ENCODE peak calls at places on chromosomes 16 and 17, in five cellular contexts. M, O, P, R and Y are unnamed samples.

GRCh38 chr17:79371984-79372383 is 238.9 kb downstream of the RBFOX3 start:
- DNase-seq in M (no peak), O (no peak), P (no peak), R (no peak), Y (no peak)

GRCh38 chr17:71978435-71978834 is 142.4 kb upstream of the SOX9 start:
- DNase-seq in M (no peak), O (no peak), P (no peak), R (no peak), Y (no peak)

GRCh38 chr17:71115669-71115972 is 946.3 kb downstream of the KCNJ2 start:
- DNase-seq in M (no peak), O (no peak), P (no peak), R (no peak), Y (no peak)

GRCh38 chr17:27543958-27544349 is 87.0 kb upstream of the LGALS9 start:
- DNase-seq in M (peak), O (no peak), P (no peak), R (no peak), Y (no peak)

GRCh38 chr17:39826334-39826733 is 37.8 kb downstream of the IKZF3 start:
- DNase-seq in M (no peak), O (no peak), P (no peak), R (no peak), Y (no peak)

GRCh38 chr16:720507-720989 is 398 bp upstream of the ANTKMT start:
- DNase-seq in M (no peak), O (peak), P (no peak), R (no peak), Y (peak)

GRCh38 chr16:74455619-74456289 is 34.5 kb upstream of the CLEC18B start:
- DNase-seq in M (no peak), O (no peak), P (no peak), R (peak), Y (no peak)

GRCh38 chr17:29140631-29141483 is 39.3 kb downstream of the MYO18A start:
- DNase-seq in M (peak), O (no peak), P (no peak), R (no peak), Y (no peak)

GRCh38 chr16:89924298-89924924 is 1.3 kb downstream of the TUBB3 start:
- DNase-seq in M (no peak), O (no peak), P (no peak), R (peak), Y (no peak)

GRCh38 chr17:55432358-55433028 is 10.9 kb upstream of the MMD start:
- DNase-seq in M (no peak), O (no peak), P (no peak), R (no peak), Y (no peak)

GRCh38 chr17:7886227-7887037 is 2.2 kb upstream of the CHD3 start:
- DNase-seq in M (no peak), O (peak), P (no peak), R (no peak), Y (peak)

GRCh38 chr16:69412287-69412686 is 12.1 kb upstream of the CYB5B start:
- DNase-seq in M (no peak), O (no peak), P (no peak), R (no peak), Y (no peak)

GRCh38 chr17:62572488-62573469 is 54.7 kb upstream of the MRC2 start:
- DNase-seq in M (no peak), O (no peak), P (no peak), R (no peak), Y (no peak)

GRCh38 chr17:10156579-10157488 is 41.6 kb downstream of the GAS7 start:
- DNase-seq in M (peak), O (peak), P (no peak), R (no peak), Y (peak)

DNA sequence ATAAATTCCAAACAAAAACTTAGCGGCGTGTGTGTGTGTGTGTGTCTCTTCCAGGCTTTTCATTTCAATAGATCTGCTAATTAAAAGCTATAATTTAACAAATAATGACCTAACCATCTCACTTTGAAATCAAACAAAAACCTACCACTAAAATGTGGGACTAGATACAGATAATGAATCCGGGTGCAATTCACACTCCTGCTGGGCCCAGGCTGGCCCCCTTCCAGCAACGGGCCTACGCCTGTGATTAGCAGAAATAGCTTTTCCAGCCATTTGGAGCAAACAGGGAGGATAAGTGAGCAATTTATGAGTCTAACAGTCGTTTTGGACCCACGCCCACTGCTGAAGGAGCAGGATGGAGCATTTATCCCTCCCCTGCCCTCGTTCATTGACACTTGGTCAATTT is 18.0 kb upstream of the BHLHA9 start:
- DNase-seq in M (no peak), O (no peak), P (no peak), R (no peak), Y (no peak)
- TF ChIP-seq POLR2AphosphoS5 in M (no peak), O (no peak), P (no peak), R (no peak), Y (no peak)

GRCh38 chr17:4715071-4715749 is 4.8 kb downstream of the ARRB2 start:
- DNase-seq in M (peak), O (no peak), P (no peak), R (no peak), Y (no peak)
- TF ChIP-seq POLR2A in M (no peak), O (no peak), P (no peak), R (no peak), Y (no peak)

GRCh38 chr16:81615833-81616232 is 163.3 kb upstream of the PLCG2 start:
- DNase-seq in M (no peak), O (no peak), P (no peak), R (no peak), Y (no peak)

GRCh38 chr16:81615411-81615810 is 163.7 kb upstream of the PLCG2 start:
- DNase-seq in M (no peak), O (no peak), P (no peak), R (no peak), Y (no peak)

GRCh38 chr16:81614654-81615359 is 164.3 kb upstream of the PLCG2 start:
- DNase-seq in M (no peak), O (no peak), P (no peak), R (no peak), Y (no peak)

GRCh38 chr16:81617021-81617346 is 162.1 kb upstream of the PLCG2 start:
- DNase-seq in M (no peak), O (no peak), P (no peak), R (no peak), Y (no peak)

GRCh38 chr16:81616321-81617020 is 162.6 kb upstream of the PLCG2 start:
- DNase-seq in M (peak), O (peak), P (no peak), R (no peak), Y (peak)
- H3K27ac ChIP-seq in M (peak), O (no peak), P (no peak), R (no peak), Y (peak)

GRCh38 chr16:84640145-84640544 is 8.2 kb upstream of the KLHL36 start:
- DNase-seq in M (no peak), O (no peak), P (no peak), R (no peak), Y (no peak)

GRCh38 chr16:84641643-84642358 is 6.5 kb upstream of the KLHL36 start:
- DNase-seq in M (no peak), O (no peak), P (no peak), R (no peak), Y (no peak)

GRCh38 chr16:84643677-84644076 is 4.6 kb upstream of the KLHL36 start:
- DNase-seq in M (no peak), O (no peak), P (no peak), R (no peak), Y (no peak)

GRCh38 chr16:84647830-84648594 is at the start of gene KLHL36:
- DNase-seq in M (peak), O (peak), P (no peak), R (no peak), Y (peak)

DNA sequence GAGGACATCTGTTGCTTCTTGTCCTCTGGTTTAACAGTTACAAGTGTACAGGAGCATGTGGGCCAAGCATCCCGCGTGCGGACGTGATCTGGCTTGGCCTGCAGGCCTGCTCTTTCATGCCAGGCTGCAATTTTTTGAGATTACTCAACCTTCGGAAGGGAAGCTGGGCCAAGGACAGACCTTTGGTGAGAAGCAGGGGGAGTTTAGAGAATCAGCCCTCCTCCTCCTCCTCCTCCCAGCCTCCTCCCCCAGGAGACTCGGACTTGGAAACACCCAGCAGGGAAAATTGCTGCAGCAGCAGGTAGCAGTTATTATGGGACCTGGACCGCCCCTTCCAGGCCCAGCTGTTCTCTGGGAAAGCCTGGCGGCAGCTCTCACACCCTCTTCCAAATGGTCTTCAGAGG is 5.1 kb upstream of the KLHL36 start:
- DNase-seq in M (no peak), O (peak), P (no peak), R (peak), Y (peak)
- TF ChIP-seq POLR2AphosphoS5 in M (no peak), O (peak), P (no peak), R (no peak), Y (peak)

DNA sequence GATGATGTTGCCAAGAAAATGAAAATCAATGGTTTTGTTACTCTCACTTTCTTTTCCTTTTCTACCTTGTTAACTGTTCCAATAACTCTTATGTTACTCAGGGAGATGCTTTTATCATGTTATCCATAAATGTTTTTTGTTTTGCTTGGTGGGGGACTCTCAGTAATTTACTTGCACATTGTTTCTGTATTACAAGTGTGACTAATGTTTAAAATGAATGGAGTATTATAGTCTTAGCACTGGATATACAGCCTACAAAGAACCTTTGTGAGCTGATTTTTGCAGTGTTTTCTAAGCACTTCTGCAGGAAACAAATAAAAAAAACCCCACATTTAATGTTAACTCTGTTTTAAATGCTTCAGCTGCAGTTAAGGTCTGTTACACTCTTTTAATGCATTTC is 12.1 kb downstream of the VMP1 start:
- DNase-seq in M (no peak), O (no peak), P (no peak), R (no peak), Y (no peak)
- TF ChIP-seq POLR2A in M (no peak), O (no peak), P (no peak), R (no peak), Y (no peak)

GRCh38 chr16:28210264-28210663 is 1.5 kb downstream of the XPO6 start:
- DNase-seq in M (no peak), O (no peak), P (no peak), R (no peak), Y (no peak)
- H3K27ac ChIP-seq in M (peak), O (no peak), P (no peak), R (no peak), Y (peak)

GRCh38 chr16:85676466-85676865 is 12.3 kb downstream of the GINS2 start:
- DNase-seq in M (peak), O (no peak), P (no peak), R (no peak), Y (no peak)
- TF ChIP-seq POLR2AphosphoS5 in M (no peak), O (no peak), P (no peak), R (no peak), Y (no peak)

GRCh38 chr17:36602924-36603384 is 1.6 kb downstream of the MRM1 start:
- DNase-seq in M (peak), O (peak), P (peak), R (peak), Y (peak)

GRCh38 chr17:36600477-36600876 is 906 bp upstream of the MRM1 start:
- DNase-seq in M (no peak), O (no peak), P (no peak), R (no peak), Y (no peak)

GRCh38 chr17:36602030-36602737 is 801 bp downstream of the MRM1 start:
- DNase-seq in M (peak), O (no peak), P (no peak), R (no peak), Y (peak)

GRCh38 chr17:36600936-36601302 is 464 bp upstream of the MRM1 start:
- DNase-seq in M (no peak), O (no peak), P (no peak), R (no peak), Y (no peak)

DNA sequence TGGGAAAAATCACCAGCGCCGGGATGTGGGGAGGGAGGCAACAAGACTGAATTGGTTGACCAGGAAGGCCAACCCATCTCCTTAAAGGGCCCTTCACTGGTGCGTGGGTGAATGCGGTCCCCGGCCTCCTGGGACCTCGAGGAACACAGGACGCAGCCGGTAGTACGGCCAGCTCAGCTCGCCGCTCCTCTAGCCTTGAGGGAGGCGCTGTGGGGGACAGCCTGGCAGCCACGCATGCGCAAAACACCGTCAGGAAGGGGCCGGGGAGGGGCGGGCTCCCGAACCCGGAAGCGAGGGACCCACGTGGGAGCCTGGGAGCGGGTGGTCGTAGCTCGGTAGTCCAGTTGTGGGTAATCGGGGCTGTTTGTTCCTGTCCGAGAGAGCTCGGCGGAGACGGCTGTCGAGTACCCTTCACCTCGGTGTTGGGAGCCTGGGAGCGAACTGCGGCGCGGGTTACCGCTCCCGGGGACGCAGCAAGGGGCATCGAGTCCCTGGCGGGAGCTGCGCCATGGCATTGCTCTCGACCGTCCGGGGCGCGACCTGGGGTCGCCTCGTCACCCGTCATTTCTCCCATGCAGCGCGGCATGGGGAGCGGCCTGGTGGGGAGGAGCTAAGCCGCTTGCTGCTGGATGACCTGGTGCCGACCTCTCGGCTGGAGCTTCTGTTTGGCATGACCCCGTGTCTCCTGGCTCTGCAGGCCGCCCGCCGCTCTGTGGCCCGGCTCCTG is at the start of gene MRM1:
- DNase-seq in M (peak), O (peak), P (peak), R (peak), Y (peak)
- TF ChIP-seq POLR2A in M (peak), O (peak), P (peak), R (peak), Y (peak)